ENCODE peak calls at places on chromosomes 1 and 21, in four cellular contexts. D is posterior cingulate gyrus; U is epithelial cell of esophagus; G is activated CD4-positive, alpha-beta T cell treated with anti-CD3 and anti-CD28 coated beads, Interleukin-2, amount 50 U/mL, for 1 hour. C is an unnamed sample.

GRCh38 chr1:26353976-26354820 is at the start of gene CRYBG2:
- DNase-seq in G (no peak), D (no peak), U (peak; percentile 93), C (no peak)

GRCh38 chr1:145962157-145963102 is 1.9 kb downstream of the ANKRD34A start:
- DNase-seq in G (peak; percentile 13), U (peak; percentile 13), D (peak; percentile 77), C (peak; percentile 82)

GRCh38 chr1:221912230-221912629 is 170.3 kb upstream of the DUSP10 start:
- DNase-seq in D (no peak), U (peak; percentile 51), G (no peak), C (no peak)

GRCh38 chr1:200082329-200082728 is 54.8 kb downstream of the NR5A2 start:
- DNase-seq in D (no peak), U (no peak), G (no peak), C (no peak)

GRCh38 chr1:212514056-212514614 is 81.4 kb downstream of the NENF start:
- DNase-seq in U (peak; percentile 71), D (peak; percentile 32), G (no peak), C (peak; percentile 32)

GRCh38 chr21:46527801-46528200 is 69.1 kb downstream of the DIP2A start:
- DNase-seq in D (no peak), U (no peak), G (no peak), C (no peak)

GRCh38 chr1:61962631-61963030 is 220.4 kb downstream of the PATJ start:
- DNase-seq in G (no peak), D (no peak), U (no peak), C (no peak)

GRCh38 chr1:71045463-71046028 is 2.1 kb downstream of the PTGER3 start:
- DNase-seq in D (no peak), U (no peak), G (no peak), C (no peak)

GRCh38 chr1:37663426-37664000 is 28.8 kb upstream of the CDCA8 start:
- DNase-seq in D (no peak), G (no peak), U (no peak), C (no peak)

GRCh38 chr1:226436855-226437491 is 29.1 kb upstream of the PARP1 start:
- DNase-seq in U (no peak), G (no peak), D (no peak), C (no peak)

GRCh38 chr1:41319803-41320711 is 41.2 kb upstream of the FOXO6 start:
- DNase-seq in G (no peak), D (no peak), U (no peak), C (no peak)

C was measured in Ammon's horn.